ENCODE peak calls at places on chromosomes 11 and 22, in ten cellular contexts. H, Z, M, N, Y, L, S, J, R and B are unnamed samples.

GRCh38 chr22:37313376-37314314 is 31.3 kb downstream of the CYTH4 start:
- DNase-seq in H (no peak), Z (no peak), M (peak), N (no peak), Y (no peak), L (no peak), S (no peak), J (no peak), R (no peak), B (no peak)

GRCh38 chr11:17638311-17638710 is 81.1 kb upstream of the MYOD1 start:
- DNase-seq in H (no peak), Z (no peak), M (no peak), N (no peak), Y (no peak), L (no peak), S (no peak), J (no peak), R (no peak), B (no peak)

GRCh38 chr11:130602700-130603584 is 154.5 kb downstream of the ADAMTS15 start:
- DNase-seq in H (no peak), Z (no peak), M (no peak), N (no peak), Y (no peak), L (no peak), S (no peak), J (no peak), R (no peak), B (no peak)

GRCh38 chr11:396511-396947 is 2.5 kb downstream of the PKP3 start:
- DNase-seq in H (no peak), Z (no peak), M (no peak), N (no peak), Y (peak), L (no peak), S (no peak), J (no peak), R (no peak), B (peak)

GRCh38 chr11:45662665-45663485 is 2.5 kb downstream of the CHST1 start:
- DNase-seq in H (peak), Z (no peak), M (peak), N (no peak), Y (peak), L (no peak), S (no peak), J (peak), R (no peak), B (no peak)

GRCh38 chr22:21674611-21675010 is 8.8 kb downstream of the PPIL2 start:
- DNase-seq in H (no peak), Z (no peak), M (no peak), N (no peak), Y (no peak), L (no peak), S (no peak), J (no peak), R (no peak), B (no peak)

GRCh38 chr11:43515090-43515489 is 156.4 kb downstream of the TTC17 start:
- DNase-seq in H (no peak), Z (no peak), M (no peak), N (no peak), Y (no peak), L (no peak), S (no peak), J (no peak), R (no peak), B (peak)

GRCh38 chr22:38021201-38021600 is 36.0 kb upstream of the PICK1 start:
- DNase-seq in H (no peak), Z (no peak), M (no peak), N (no peak), Y (no peak), L (no peak), S (no peak), J (no peak), R (no peak), B (no peak)

GRCh38 chr11:46865340-46865739 is 19.3 kb upstream of the CKAP5 start:
- DNase-seq in H (no peak), Z (no peak), M (peak), N (no peak), Y (peak), L (no peak), S (no peak), J (no peak), R (no peak), B (peak)

GRCh38 chr11:44348721-44349120 is 38.8 kb upstream of the ALX4 start:
- DNase-seq in H (no peak), Z (no peak), M (no peak), N (no peak), Y (no peak), L (no peak), S (no peak), J (no peak), R (no peak), B (no peak)

GRCh38 chr22:26394787-26395186 is 34.3 kb upstream of the ASPHD2 start:
- DNase-seq in H (no peak), Z (no peak), M (no peak), N (no peak), Y (peak), L (no peak), S (no peak), J (no peak), R (no peak), B (no peak)

GRCh38 chr11:109590782-109591181 is 168.8 kb downstream of the C11orf87 start:
- DNase-seq in H (no peak), Z (no peak), M (no peak), N (no peak), Y (no peak), L (no peak), S (no peak), J (no peak), R (no peak), B (no peak)

GRCh38 chr22:46746620-46747019 is 8.6 kb upstream of the CERK start:
- DNase-seq in H (no peak), Z (no peak), M (no peak), N (no peak), Y (no peak), L (no peak), S (no peak), J (no peak), R (no peak), B (no peak)

GRCh38 chr11:80638296-80638695 is 1197.5 kb upstream of the TENM4 start:
- DNase-seq in H (no peak), Z (no peak), M (no peak), N (no peak), Y (no peak), L (no peak), S (no peak), J (no peak), R (no peak), B (no peak)

GRCh38 chr11:128021304-128022006 is 565.9 kb downstream of the ETS1 start:
- DNase-seq in H (no peak), Z (no peak), M (no peak), N (no peak), Y (no peak), L (peak), S (no peak), J (no peak), R (no peak), B (no peak)

GRCh38 chr11:94153320-94153719 is 24.7 kb downstream of the PANX1 start:
- DNase-seq in H (no peak), Z (no peak), M (no peak), N (peak), Y (no peak), L (no peak), S (no peak), J (no peak), R (no peak), B (no peak)

GRCh38 chr11:94154095-94154856 is 25.6 kb downstream of the PANX1 start:
- DNase-seq in H (no peak), Z (no peak), M (peak), N (no peak), Y (no peak), L (no peak), S (no peak), J (no peak), R (no peak), B (no peak)

GRCh38 chr11:94151903-94152677 is 23.4 kb downstream of the PANX1 start:
- DNase-seq in H (no peak), Z (peak), M (peak), N (peak), Y (peak), L (no peak), S (no peak), J (no peak), R (no peak), B (no peak)

GRCh38 chr11:94151311-94151710 is 22.7 kb downstream of the PANX1 start:
- DNase-seq in H (no peak), Z (no peak), M (no peak), N (no peak), Y (no peak), L (no peak), S (no peak), J (no peak), R (no peak), B (no peak)

DNA sequence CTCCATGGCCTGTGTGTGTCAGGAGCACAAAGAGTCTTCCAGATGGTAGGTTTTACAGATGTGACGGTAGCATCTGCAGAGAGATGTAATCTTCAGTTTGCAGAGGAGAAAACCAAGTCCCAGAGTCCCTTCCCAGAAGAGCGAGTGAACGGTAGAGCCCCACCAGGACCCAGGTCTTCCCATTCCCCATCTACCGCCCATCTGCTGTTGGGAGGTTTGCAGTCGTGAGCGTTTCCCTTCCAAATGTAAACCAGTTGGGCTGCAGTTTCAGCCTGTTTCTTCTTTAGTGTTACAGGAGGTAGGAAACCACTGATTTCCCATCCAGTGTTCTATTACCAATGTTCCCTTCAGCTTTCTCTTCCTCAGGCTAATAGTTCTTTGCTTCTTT is 24.0 kb downstream of the PANX1 start:
- DNase-seq in H (no peak), Z (no peak), M (no peak), N (no peak), Y (no peak), L (no peak), S (no peak), J (no peak), R (no peak), B (no peak)
- H3K27ac ChIP-seq in H (no peak), Z (peak), M (peak), N (peak), Y (peak), L (no peak), S (peak), J (peak), R (peak), B (no peak)

DNA sequence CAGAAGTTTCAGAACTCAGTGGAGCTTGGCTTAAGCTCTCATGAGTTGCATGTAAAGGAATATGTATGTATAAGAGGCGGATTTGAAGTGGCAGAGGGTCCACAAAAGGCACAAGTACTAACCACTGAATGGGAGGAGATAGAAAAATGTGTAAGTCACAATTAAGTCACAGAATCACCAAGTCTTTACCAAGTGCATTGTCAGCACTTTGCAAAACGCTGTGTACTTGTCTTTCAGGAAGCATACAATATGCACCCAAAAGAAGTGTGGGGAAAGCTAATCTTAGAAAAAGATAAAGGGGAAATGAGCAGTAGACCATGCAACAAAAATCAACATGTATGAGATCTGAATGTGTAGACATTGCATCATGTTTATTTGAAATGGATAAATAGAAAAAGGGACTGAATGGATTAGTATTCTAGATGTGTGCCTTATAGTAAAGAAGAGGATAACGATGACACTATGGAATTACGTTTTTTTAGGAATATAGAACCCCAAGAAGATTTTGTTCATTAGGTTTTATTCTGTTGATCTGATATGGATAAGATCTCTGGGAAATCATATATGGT is 4.5 kb downstream of the CNTF start:
- DNase-seq in H (no peak), Z (no peak), M (peak), N (no peak), Y (no peak), L (no peak), S (no peak), J (no peak), R (no peak), B (no peak)
- TF ChIP-seq POLR2A in H (no peak), Z (no peak), M (no peak), N (no peak), Y (no peak), L (no peak), S (no peak), J (no peak), R (no peak), B (no peak)

DNA sequence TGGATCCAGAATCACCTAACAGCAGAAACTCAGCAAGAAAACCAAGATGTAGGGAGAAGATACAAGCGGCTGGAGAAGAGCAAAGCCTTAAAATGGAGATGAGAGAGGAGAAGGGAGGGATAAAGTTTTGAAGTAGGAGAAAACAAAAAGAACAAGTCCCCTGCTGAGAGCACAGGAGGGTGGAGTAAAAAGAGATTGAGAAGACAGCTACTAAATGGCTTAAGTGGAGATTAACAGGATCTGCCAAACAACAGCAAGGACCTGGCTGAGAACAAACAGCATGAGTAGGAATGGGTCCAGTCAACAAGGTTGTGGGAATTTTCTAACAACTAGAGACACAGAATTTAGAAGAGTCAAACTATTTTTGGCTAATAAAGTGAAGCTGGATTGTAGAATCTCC is 18.1 kb downstream of the BTG4 start:
- DNase-seq in H (no peak), Z (no peak), M (no peak), N (no peak), Y (no peak), L (no peak), S (no peak), J (no peak), R (no peak), B (no peak)
- H3K27ac ChIP-seq in H (no peak), Z (no peak), M (no peak), N (no peak), Y (no peak), L (no peak), S (no peak), J (no peak), R (no peak), B (no peak)

GRCh38 chr22:45227645-45228400 is 12.9 kb downstream of the KIAA0930 start:
- DNase-seq in H (no peak), Z (peak), M (no peak), N (no peak), Y (no peak), L (no peak), S (no peak), J (no peak), R (no peak), B (peak)
- TF ChIP-seq POLR2A in H (no peak), Z (no peak), M (no peak), N (no peak), Y (no peak), L (no peak), S (no peak), J (no peak), R (no peak), B (no peak)

GRCh38 chr11:125076378-125076945 is 13.4 kb downstream of the SLC37A2 start:
- DNase-seq in H (no peak), Z (no peak), M (no peak), N (no peak), Y (no peak), L (no peak), S (no peak), J (no peak), R (no peak), B (no peak)

GRCh38 chr11:125075900-125076317 is 12.8 kb downstream of the SLC37A2 start:
- DNase-seq in H (no peak), Z (no peak), M (no peak), N (no peak), Y (no peak), L (no peak), S (no peak), J (peak), R (no peak), B (no peak)

GRCh38 chr11:125074511-125075241 is 11.6 kb downstream of the SLC37A2 start:
- DNase-seq in H (no peak), Z (no peak), M (no peak), N (no peak), Y (no peak), L (no peak), S (no peak), J (peak), R (no peak), B (no peak)

GRCh38 chr11:125073616-125074483 is 10.7 kb downstream of the SLC37A2 start:
- DNase-seq in H (no peak), Z (no peak), M (no peak), N (no peak), Y (no peak), L (no peak), S (no peak), J (no peak), R (no peak), B (no peak)

GRCh38 chr11:125075242-125075625 is 12.1 kb downstream of the SLC37A2 start:
- DNase-seq in H (no peak), Z (no peak), M (no peak), N (no peak), Y (no peak), L (no peak), S (no peak), J (no peak), R (no peak), B (no peak)
- H3K27ac ChIP-seq in H (no peak), Z (no peak), M (no peak), N (no peak), Y (no peak), L (no peak), S (peak), J (no peak), R (no peak), B (no peak)

DNA sequence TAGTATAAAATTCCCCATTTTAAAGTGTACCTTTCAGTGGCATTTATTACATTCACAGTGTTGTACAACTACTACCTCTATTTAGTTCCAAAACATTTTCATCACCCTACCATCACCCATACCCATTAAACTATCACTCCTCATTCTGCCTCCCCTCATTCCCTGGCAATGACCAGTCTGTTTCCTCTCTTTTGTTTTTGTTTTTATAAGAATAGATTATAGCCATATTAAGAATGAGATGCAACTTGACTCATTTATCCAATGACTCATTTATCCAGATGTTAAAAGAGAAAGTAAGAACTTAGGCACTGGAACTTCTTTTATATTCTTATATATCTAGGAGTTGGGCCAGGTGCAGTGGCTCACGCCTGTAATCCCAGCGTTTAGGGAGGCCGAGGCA is 156.3 kb downstream of the FAT3 start:
- DNase-seq in H (no peak), Z (no peak), M (peak), N (no peak), Y (peak), L (no peak), S (no peak), J (no peak), R (no peak), B (no peak)
- TF ChIP-seq POLR2A in H (no peak), Z (no peak), M (no peak), N (no peak), Y (no peak), L (no peak), S (no peak), J (no peak), R (no peak), B (no peak)

DNA sequence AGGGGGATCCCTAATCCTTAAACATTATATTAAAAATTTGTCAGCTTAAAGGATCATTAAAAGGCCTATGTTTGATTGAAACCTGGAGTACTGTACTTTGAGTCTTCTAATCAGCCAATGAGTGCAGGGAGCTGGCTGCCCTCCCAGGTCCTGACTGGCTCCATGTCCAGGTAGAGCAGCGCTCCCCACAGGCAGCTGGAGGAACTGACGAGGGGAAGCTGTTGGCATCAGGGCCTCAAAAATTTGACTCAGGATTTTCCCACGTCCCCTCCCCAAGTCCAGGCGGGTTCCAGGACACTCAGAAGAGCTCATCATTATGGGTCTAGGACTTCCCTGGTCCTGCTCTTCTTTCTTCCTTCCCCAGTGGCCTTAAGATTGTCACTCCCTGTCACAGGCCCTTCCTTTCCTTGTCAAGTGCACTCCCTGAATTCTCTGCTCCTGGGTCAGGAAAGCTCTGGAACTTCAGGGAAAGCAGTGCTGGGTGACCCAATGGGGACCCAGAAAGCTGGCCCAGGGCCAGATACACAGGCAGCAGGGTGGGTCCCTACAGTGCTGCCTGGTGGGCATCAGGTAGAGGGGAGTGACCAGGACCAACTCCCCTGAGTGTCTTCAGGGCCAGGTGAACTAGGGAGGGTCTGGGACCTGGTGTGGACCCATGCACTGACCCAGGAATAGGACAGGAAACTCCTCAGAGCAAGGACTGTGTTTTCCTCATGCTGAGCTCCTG is 65.5 kb downstream of the GGTLC2 start:
- DNase-seq in H (no peak), Z (no peak), M (no peak), N (no peak), Y (no peak), L (no peak), S (no peak), J (no peak), R (no peak), B (peak)
- H3K27ac ChIP-seq in H (no peak), Z (no peak), M (no peak), N (no peak), Y (no peak), L (no peak), S (no peak), J (no peak), R (no peak), B (no peak)

DNA sequence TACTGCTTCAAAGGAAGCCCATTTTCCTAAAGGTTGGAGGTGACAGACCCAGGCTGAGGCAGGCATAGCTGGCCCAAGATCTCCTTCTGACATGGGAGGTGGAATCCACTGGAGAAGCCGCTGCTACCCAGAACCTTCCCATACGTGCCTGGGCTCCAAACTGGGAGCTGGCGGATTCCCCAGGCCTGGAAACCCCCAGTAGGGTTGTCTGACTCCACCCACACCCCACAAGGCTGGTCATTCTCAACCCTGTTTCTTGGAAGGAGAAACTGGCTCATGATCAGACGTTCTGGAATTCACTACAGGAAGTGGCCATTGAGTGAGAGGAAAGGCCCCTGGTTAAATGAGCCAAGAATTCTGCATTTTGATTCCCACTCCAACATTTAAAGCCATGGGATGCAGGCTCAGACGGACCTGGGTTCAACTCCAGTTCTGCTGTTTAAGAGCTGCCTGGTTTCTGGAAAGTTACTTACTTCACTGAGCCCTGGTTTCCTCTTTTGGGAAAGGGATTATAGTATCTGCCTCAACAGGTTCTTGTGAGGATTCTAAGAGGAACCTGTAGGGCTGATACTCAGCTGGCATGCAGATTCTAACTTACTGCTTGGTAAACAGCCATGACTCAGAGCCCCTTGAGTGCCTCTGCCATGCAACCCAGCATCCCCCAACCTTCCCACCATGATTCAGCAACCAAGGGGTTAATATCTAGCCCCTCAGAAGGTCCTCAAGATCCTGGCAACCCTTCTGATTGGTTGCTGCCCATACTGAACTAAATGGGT is 19.4 kb upstream of the TSKU start:
- DNase-seq in H (no peak), Z (peak), M (peak), N (no peak), Y (peak), L (no peak), S (no peak), J (no peak), R (no peak), B (peak)
- TF ChIP-seq POLR2A in H (no peak), Z (no peak), M (peak), N (no peak), Y (no peak), L (no peak), S (no peak), J (no peak), R (no peak), B (no peak)